ENCODE peak calls at places on chromosomes 11 and 22, in four cellular contexts. One of them, this sample, is unnamed.

GRCh38 chr11:118928870-118929495 is 3.3 kb upstream of the BCL9L start:
- DNase-seq in HepG2: peak; percentile 36
- DNase-seq in GM12878: no peak
- DNase-seq in WTC11: no peak
- DNase-seq in this sample: peak; percentile 59

GRCh38 chr11:77819921-77820564 is 479 bp downstream of the RSF1 start:
- DNase-seq in WTC11: peak; percentile 80
- DNase-seq in GM12878: no peak
- DNase-seq in HepG2: peak; percentile 9
- DNase-seq in this sample: peak; percentile 81

GRCh38 chr11:64794526-64794925 is 8.5 kb downstream of the MAP4K2 start:
- DNase-seq in GM12878: no peak
- DNase-seq in WTC11: no peak
- DNase-seq in HepG2: no peak
- DNase-seq in this sample: no peak

GRCh38 chr11:92457250-92457649 is 232.6 kb downstream of the FAT3 start:
- DNase-seq in WTC11: no peak
- DNase-seq in HepG2: no peak
- DNase-seq in GM12878: no peak
- DNase-seq in this sample: no peak

GRCh38 chr22:42432020-42432596 is at the start of gene NFAM1:
- DNase-seq in GM12878: no peak
- DNase-seq in HepG2: no peak
- DNase-seq in WTC11: no peak
- DNase-seq in this sample: no peak

GRCh38 chr11:13016415-13016814 is 7.3 kb downstream of the RASSF10 start:
- DNase-seq in HepG2: no peak
- DNase-seq in GM12878: no peak
- DNase-seq in WTC11: no peak
- DNase-seq in this sample: no peak

GRCh38 chr11:23192256-23192655 is 332.0 kb upstream of the CCDC179 start:
- DNase-seq in GM12878: no peak
- DNase-seq in WTC11: no peak
- DNase-seq in HepG2: no peak
- DNase-seq in this sample: no peak

GRCh38 chr22:48832592-48832991 is 995.1 kb downstream of the BRD1 start:
- DNase-seq in WTC11: no peak
- DNase-seq in GM12878: no peak
- DNase-seq in HepG2: no peak
- DNase-seq in this sample: peak; percentile 22

GRCh38 chr11:78791254-78791653 is 216.6 kb upstream of the NARS2 start:
- DNase-seq in WTC11: no peak
- DNase-seq in HepG2: no peak
- DNase-seq in GM12878: no peak
- DNase-seq in this sample: no peak

GRCh38 chr22:44540756-44541670 is 43.0 kb upstream of the RTL6 start:
- DNase-seq in HepG2: no peak
- DNase-seq in WTC11: no peak
- DNase-seq in GM12878: no peak
- DNase-seq in this sample: no peak

GRCh38 chr11:57155838-57156583 is 25.7 kb upstream of the LRRC55 start:
- DNase-seq in WTC11: no peak
- DNase-seq in HepG2: no peak
- DNase-seq in GM12878: no peak
- DNase-seq in this sample: no peak

GRCh38 chr11:112885744-112886706 is 75.2 kb upstream of the NCAM1 start:
- DNase-seq in HepG2: no peak
- DNase-seq in GM12878: no peak
- DNase-seq in WTC11: no peak
- DNase-seq in this sample: no peak

DNA sequence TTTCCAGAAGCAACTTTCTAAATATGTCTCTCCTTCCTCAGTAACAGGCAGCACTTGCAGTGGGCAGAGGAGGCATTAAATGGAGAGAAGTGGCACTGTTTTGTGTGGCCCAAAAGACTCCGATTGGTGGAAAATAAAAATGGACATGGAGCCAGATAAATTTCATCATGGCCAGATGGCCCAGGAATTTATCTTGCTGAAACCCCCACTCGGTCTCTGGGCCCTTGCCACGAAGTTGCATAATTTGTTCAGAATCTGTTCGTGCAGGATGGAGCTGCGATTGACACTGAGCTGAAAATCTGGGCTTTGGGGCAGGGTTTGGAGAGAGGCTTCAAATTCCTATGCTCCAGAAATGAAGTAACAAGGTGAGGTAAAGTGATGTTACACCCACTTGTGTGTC is 65.5 kb downstream of the C11orf91 start:
- DNase-seq in GM12878: no peak
- DNase-seq in WTC11: no peak
- DNase-seq in HepG2: no peak
- DNase-seq in this sample: no peak
- TF ChIP-seq TCF7 in GM12878: no peak
- TF ChIP-seq TCF7 in WTC11: no peak
- TF ChIP-seq TCF7 in HepG2: no peak
- TF ChIP-seq TCF7 in this sample: no peak

DNA sequence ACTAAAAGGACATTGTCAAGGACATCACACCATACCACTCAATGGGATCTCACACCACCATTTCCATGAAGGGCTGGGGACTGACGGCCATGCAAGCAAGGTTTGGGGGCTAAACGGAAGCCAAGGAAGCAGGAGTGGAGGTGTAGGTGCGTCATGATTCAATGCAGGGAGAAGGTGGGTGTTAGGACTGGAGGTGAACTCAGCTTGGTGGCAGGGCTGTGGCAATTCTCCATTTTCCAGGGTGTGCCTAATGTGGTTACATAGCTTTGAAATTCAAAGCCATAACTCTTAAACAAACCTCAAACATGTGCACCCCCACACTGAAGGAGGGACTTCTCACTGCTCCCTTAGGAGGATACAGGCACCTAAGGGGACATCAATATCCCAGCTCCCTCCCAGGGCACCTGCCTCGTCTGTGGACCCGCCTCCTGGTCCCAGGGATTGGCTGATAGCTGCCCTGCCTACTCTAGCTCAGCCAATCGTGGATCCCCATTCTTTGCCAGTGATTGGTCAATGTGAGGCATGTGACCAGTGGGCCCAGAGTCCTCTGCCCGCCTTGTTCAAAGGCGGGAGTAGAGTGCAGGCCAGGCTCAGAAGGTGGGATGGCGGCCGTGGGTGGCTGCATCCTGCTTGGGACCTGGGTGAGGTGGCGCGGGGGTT is 64.6 kb downstream of the CTTN start:
- DNase-seq in GM12878: no peak
- DNase-seq in HepG2: no peak
- DNase-seq in WTC11: no peak
- DNase-seq in this sample: peak; percentile 57
- TF ChIP-seq TCF7 in GM12878: no peak
- TF ChIP-seq TCF7 in HepG2: no peak
- TF ChIP-seq TCF7 in WTC11: no peak
- TF ChIP-seq TCF7 in this sample: no peak

GRCh38 chr22:37803636-37804371 is 3.9 kb upstream of the GCAT start:
- DNase-seq in WTC11: no peak
- DNase-seq in HepG2: no peak
- DNase-seq in GM12878: no peak
- DNase-seq in this sample: no peak
- TF ChIP-seq TCF7 in WTC11: no peak
- TF ChIP-seq TCF7 in HepG2: no peak
- TF ChIP-seq TCF7 in GM12878: no peak
- TF ChIP-seq TCF7 in this sample: no peak

DNA sequence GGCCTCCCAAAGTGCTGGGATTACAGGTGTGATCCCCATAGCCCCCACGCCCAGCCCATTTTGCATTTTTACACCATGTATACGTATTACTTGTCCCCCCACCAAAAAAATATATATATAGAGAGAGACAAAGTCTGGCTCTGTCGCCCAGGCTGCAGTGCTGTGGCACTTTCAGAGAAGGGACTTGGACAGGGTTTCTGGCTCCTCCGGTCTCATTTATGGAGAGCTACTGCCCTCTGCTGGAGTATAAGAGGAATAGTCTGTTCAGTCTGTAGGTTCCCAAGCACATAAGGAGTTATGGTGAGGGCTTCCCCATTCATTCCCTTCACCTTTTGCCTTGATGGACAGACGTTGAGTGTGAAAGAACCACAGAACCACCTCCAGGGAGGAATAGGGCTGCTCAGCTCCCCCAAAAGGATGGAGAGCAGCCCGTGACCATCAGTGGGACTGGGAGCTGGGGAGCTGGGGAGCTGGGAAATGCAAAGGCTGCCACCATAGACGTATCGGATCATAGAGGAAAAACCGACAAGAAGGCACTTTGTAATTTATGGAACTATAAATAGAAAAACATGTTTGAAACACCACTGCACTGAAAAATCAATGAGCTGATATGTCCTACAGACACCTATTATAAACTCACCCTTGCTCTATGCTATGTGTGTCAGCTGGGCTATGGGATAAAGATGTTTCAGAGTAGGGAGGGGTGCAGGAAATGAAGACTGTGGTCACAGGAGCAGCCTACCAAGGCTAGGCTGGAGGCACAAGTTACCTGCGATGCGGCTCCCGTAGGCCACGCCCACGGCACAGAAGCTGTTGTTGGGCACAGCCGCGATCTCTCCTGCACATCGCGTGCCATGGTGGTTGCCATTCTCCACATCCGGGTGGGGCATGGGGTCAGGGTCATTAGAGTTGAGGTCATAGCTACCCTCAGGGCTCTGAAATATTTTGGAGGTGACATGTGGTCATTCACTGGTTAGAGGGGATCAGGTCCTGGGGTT is 5.2 kb downstream of the PCSK7 start:
- DNase-seq in HepG2: peak; percentile 81
- DNase-seq in GM12878: peak; percentile 35
- DNase-seq in WTC11: no peak
- DNase-seq in this sample: peak; percentile 75
- TF ChIP-seq TCF7 in HepG2: no peak
- TF ChIP-seq TCF7 in GM12878: no peak
- TF ChIP-seq TCF7 in WTC11: no peak
- TF ChIP-seq TCF7 in this sample: no peak

GRCh38 chr11:73320786-73321325 is 12.8 kb downstream of the ARHGEF17 start:
- DNase-seq in GM12878: no peak
- DNase-seq in HepG2: no peak
- DNase-seq in WTC11: no peak
- DNase-seq in this sample: no peak

GRCh38 chr11:73322986-73323306 is 14.9 kb downstream of the ARHGEF17 start:
- DNase-seq in GM12878: no peak
- DNase-seq in HepG2: no peak
- DNase-seq in WTC11: no peak
- DNase-seq in this sample: no peak

GRCh38 chr11:73322111-73322985 is 14.3 kb downstream of the ARHGEF17 start:
- DNase-seq in HepG2: no peak
- DNase-seq in GM12878: no peak
- DNase-seq in WTC11: no peak
- DNase-seq in this sample: no peak

GRCh38 chr11:73323464-73323863 is 15.4 kb downstream of the ARHGEF17 start:
- DNase-seq in HepG2: peak; percentile 41
- DNase-seq in WTC11: peak; percentile 84
- DNase-seq in GM12878: no peak
- DNase-seq in this sample: no peak

GRCh38 chr11:73321342-73322110 is 13.4 kb downstream of the ARHGEF17 start:
- DNase-seq in GM12878: no peak
- DNase-seq in HepG2: no peak
- DNase-seq in WTC11: no peak
- DNase-seq in this sample: no peak
- TF ChIP-seq TCF7 in GM12878: no peak
- TF ChIP-seq TCF7 in HepG2: no peak
- TF ChIP-seq TCF7 in WTC11: no peak
- TF ChIP-seq TCF7 in this sample: no peak

DNA sequence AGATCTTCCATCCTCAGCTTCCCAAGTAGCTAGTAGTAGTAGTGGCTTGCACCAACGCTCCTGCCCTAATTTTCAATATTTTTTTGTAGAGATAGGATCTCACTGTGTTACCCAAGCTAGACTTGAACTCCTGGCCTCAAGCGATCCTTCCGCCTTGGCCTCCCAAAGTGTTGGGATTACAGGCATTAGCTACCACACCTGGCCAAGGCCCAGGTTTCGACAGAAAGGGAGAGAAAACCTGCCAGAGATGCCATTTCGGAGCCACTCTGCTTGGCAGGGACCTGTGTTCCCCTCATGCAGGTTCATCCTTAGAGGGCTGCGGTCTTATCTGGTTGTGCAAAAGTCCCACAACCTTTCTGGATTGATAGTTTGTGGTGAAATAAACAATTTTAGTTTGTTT is 41.4 kb downstream of the FAM83F start:
- DNase-seq in HepG2: no peak
- DNase-seq in GM12878: no peak
- DNase-seq in WTC11: no peak
- DNase-seq in this sample: no peak
- TF ChIP-seq TCF7 in HepG2: no peak
- TF ChIP-seq TCF7 in GM12878: no peak
- TF ChIP-seq TCF7 in WTC11: no peak
- TF ChIP-seq TCF7 in this sample: no peak

GRCh38 chr22:46934746-46935491 is 172.5 kb downstream of the TBC1D22A start:
- DNase-seq in WTC11: no peak
- DNase-seq in GM12878: peak; percentile 17
- DNase-seq in HepG2: peak; percentile 84
- DNase-seq in this sample: peak; percentile 53
- TF ChIP-seq TCF7 in WTC11: no peak
- TF ChIP-seq TCF7 in GM12878: no peak
- TF ChIP-seq TCF7 in HepG2: no peak
- TF ChIP-seq TCF7 in this sample: no peak

DNA sequence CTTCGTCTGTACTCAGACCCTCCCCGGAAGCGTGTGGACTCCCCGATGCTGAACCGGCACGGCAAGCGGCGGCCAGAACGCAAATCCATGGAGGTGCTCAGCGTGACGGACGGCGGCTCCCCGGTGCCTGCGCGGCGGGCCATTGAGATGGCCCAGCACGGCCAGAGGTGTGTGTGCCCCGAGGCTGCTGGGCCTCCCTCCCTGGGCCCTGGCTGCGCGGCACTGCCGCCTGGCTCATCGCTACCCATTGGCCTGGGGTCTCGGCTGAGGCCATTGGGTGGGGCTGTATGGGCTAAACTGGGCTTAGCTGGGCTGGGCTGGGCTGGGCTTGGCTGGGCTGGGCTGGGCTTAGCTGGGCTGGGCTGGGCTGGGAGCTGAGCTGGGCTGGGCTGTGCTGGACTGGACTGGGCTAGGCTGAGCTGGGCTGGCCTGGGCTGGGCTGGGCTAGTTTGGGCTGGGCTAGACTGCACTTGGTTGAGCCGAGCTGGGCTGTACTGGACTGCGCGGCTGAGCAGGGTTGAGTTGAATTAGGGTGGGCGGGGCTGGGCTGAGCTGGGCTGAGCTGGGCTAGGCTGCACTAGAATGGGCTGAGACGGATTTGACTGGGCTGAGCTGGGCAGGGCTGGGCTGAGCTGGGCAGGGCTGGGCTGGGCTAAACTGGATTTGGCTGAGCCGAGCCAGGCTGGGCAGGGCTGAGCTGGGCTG is 40.7 kb downstream of the MOB2 start:
- DNase-seq in HepG2: no peak
- DNase-seq in GM12878: no peak
- DNase-seq in WTC11: no peak
- DNase-seq in this sample: no peak
- TF ChIP-seq TCF7 in HepG2: no peak
- TF ChIP-seq TCF7 in GM12878: no peak
- TF ChIP-seq TCF7 in WTC11: no peak
- TF ChIP-seq TCF7 in this sample: no peak

DNA sequence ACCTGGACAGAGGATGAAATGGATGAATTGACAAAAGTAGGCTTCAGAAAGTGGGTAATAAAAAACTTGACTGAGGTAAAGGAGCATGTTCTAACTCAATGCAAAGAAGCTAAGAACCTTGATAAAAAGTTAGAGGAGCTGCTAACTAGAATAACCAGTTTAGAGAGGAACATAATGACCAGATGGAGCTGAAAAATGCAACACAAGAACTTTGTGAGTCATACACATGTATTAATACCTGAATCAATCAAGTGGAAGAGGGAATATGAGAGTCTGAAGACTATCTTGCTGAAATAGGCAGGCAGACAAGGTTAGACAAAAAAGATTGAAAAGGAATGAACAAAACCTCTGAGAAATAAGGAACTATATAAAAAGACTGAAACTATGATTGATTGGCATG is 47.9 kb upstream of the SLC22A9 start:
- DNase-seq in WTC11: no peak
- DNase-seq in GM12878: no peak
- DNase-seq in HepG2: no peak
- DNase-seq in this sample: no peak
- TF ChIP-seq TCF7 in WTC11: no peak
- TF ChIP-seq TCF7 in GM12878: no peak
- TF ChIP-seq TCF7 in HepG2: no peak
- TF ChIP-seq TCF7 in this sample: no peak

This sample was measured in K562.